ENCODE peak calls at places on chromosomes 11 and 22, in six cellular contexts. N, Z, H, B, T and V are unnamed samples.

GRCh38 chr11:66607126-66607834 is 9.2 kb upstream of the RBM14 start:
- DNase-seq in N (peak), Z (peak), H (peak), B (peak), T (peak), V (peak)

GRCh38 chr11:103091024-103091423 is 936 bp downstream of the DCUN1D5 start:
- DNase-seq in N (no peak), Z (peak), H (no peak), B (peak), T (peak), V (peak)

GRCh38 chr11:95883381-95883780 is 40.5 kb downstream of the MTMR2 start:
- DNase-seq in N (peak), Z (no peak), H (no peak), B (no peak), T (no peak), V (no peak)

GRCh38 chr11:72091292-72091691 is 10.6 kb downstream of the LRRC51 start:
- DNase-seq in N (peak), Z (peak), H (peak), B (peak), T (peak), V (peak)

GRCh38 chr11:119990306-119991021 is 147.4 kb downstream of the TRIM29 start:
- DNase-seq in N (peak), Z (peak), H (no peak), B (peak), T (no peak), V (no peak)

GRCh38 chr11:94175545-94175944 is 46.9 kb downstream of the PANX1 start:
- DNase-seq in N (no peak), Z (peak), H (peak), B (peak), T (peak), V (peak)

GRCh38 chr11:86119062-86119461 is 50.2 kb upstream of the PICALM start:
- DNase-seq in N (peak), Z (peak), H (no peak), B (peak), T (no peak), V (no peak)

GRCh38 chr11:57668467-57668890 is 565 bp downstream of the ZDHHC5 start:
- DNase-seq in N (no peak), Z (no peak), H (no peak), B (no peak), T (no peak), V (no peak)

GRCh38 chr11:28708075-28708474 is 599.9 kb downstream of the METTL15 start:
- DNase-seq in N (no peak), Z (no peak), H (no peak), B (no peak), T (no peak), V (no peak)

GRCh38 chr11:77151804-77152513 is 23.9 kb downstream of the MYO7A start:
- DNase-seq in N (no peak), Z (peak), H (no peak), B (no peak), T (no peak), V (no peak)

GRCh38 chr22:47367993-47368945 is 605.8 kb downstream of the TBC1D22A start:
- DNase-seq in N (no peak), Z (no peak), H (no peak), B (no peak), T (no peak), V (no peak)

GRCh38 chr22:36546092-36546804 is 17.3 kb upstream of the EIF3D start:
- DNase-seq in N (peak), Z (peak), H (peak), B (peak), T (peak), V (peak)
- TF ChIP-seq CTCF in N (peak), Z (peak), H (peak), B (peak), T (peak), V (peak)

GRCh38 chr11:131027501-131027900 is 111.2 kb upstream of the SNX19 start:
- DNase-seq in N (no peak), Z (peak), H (no peak), B (peak), T (no peak), V (no peak)

GRCh38 chr11:131025020-131025419 is 108.7 kb upstream of the SNX19 start:
- DNase-seq in N (no peak), Z (peak), H (peak), B (peak), T (peak), V (peak)

GRCh38 chr11:131025421-131026126 is 109.3 kb upstream of the SNX19 start:
- DNase-seq in N (peak), Z (peak), H (no peak), B (no peak), T (no peak), V (no peak)
- TF ChIP-seq CTCF in N (no peak), Z (no peak), H (no peak), B (no peak), T (no peak), V (no peak)

DNA sequence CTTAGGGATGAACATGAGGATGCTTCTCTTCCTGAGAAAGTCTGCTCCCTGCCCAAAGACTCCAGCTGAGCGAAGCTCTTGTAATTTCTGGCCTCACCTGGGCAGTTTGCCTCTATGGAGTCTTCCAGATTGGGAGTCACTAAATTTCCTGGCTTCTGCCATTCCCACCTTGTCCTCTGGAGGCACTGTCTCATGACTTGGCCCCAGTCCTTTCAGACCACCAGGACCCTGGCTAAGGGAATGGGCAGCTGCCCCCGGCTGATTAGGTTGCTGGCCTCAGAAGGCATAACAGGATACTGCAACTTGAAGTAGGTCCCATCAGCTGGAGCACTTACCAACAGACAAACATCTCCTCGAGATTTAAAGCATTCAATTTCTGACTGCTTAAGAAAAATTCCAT is 128.1 kb upstream of the SPON1 start:
- DNase-seq in N (no peak), Z (no peak), H (no peak), B (no peak), T (no peak), V (no peak)
- TF ChIP-seq CTCF in N (no peak), Z (peak), H (peak), B (peak), T (peak), V (peak)

DNA sequence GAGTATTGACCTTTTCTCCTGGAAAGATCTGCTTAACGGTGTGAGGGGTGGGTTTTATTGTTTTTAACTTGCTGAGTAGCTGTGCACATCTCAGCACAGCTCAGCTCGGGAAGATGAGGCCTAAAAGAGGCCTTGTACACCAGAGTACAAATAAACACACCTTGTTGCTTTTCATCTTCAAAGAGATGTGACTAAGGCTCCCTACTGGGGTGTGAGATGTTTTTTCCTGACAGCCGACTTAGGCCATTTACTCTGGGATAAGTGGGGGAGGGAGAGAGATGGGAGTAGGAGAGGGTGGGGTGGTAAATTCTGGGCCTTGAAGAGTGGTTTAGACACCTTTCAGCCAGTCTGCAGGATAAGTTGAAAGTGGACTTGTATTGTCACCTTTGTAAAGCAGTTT is 2.9 kb downstream of the LDLRAD3 start:
- DNase-seq in N (no peak), Z (no peak), H (no peak), B (no peak), T (no peak), V (no peak)
- TF ChIP-seq CTCF in N (no peak), Z (no peak), H (no peak), B (no peak), T (no peak), V (no peak)

GRCh38 chr11:39374963-39375698 is 2084.3 kb downstream of the LRRC4C start:
- DNase-seq in N (no peak), Z (peak), H (peak), B (peak), T (peak), V (peak)
- TF ChIP-seq CTCF in N (peak), Z (no peak), H (peak), B (peak), T (peak), V (peak)

DNA sequence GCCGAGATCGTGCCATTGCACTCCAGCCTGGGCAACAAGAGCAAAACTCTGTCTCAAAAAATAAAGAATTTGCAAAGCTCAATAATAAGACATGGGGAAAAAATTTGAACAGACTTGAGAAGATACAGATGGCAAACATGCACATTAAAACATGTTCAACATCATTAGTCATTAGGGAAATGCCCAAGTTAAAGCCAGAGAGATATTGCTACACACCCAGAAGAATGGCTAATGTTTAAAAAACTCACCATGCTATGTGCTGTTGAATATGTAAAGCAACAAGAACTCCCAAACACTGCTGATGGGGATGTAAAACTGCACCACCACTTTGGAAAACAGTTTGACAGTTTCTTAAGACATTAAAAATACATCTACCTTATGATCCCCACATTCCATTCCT is 12.6 kb downstream of the LRRC75B start:
- DNase-seq in N (no peak), Z (peak), H (no peak), B (peak), T (peak), V (peak)
- TF ChIP-seq CTCF in N (no peak), Z (no peak), H (no peak), B (no peak), T (no peak), V (no peak)

GRCh38 chr11:34890089-34890488 is 26.1 kb downstream of the APIP start:
- DNase-seq in N (no peak), Z (no peak), H (no peak), B (peak), T (peak), V (peak)
- TF ChIP-seq CTCF in N (no peak), Z (no peak), H (peak), B (peak), T (peak), V (no peak)

GRCh38 chr11:91694331-91694730 is 530.3 kb upstream of the FAT3 start:
- DNase-seq in N (no peak), Z (no peak), H (no peak), B (no peak), T (no peak), V (no peak)

GRCh38 chr11:91691872-91692271 is 532.7 kb upstream of the FAT3 start:
- DNase-seq in N (no peak), Z (no peak), H (no peak), B (no peak), T (no peak), V (no peak)

GRCh38 chr11:91686700-91687099 is 537.9 kb upstream of the FAT3 start:
- DNase-seq in N (no peak), Z (no peak), H (no peak), B (no peak), T (no peak), V (peak)

DNA sequence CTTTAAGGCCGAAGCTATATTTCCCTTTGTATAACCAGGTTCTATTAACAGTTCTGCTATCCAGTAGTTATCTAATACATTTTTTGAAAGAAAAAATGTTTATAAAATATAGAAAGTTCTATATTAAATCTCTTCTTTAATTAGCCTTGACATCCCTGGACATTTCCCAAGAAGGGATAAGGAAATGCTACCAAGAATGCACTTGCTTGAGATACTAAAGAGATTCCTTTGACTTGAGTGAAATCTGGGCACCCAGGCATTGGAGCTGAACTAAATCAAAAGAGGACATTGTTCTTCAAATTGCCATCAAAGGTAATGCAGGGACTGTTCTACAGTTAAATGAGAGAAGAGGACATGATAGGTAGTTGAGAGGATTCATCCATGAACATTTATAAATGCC is 535.9 kb upstream of the FAT3 start:
- DNase-seq in N (no peak), Z (no peak), H (no peak), B (no peak), T (no peak), V (no peak)
- TF ChIP-seq CTCF in N (no peak), Z (no peak), H (no peak), B (no peak), T (no peak), V (no peak)

DNA sequence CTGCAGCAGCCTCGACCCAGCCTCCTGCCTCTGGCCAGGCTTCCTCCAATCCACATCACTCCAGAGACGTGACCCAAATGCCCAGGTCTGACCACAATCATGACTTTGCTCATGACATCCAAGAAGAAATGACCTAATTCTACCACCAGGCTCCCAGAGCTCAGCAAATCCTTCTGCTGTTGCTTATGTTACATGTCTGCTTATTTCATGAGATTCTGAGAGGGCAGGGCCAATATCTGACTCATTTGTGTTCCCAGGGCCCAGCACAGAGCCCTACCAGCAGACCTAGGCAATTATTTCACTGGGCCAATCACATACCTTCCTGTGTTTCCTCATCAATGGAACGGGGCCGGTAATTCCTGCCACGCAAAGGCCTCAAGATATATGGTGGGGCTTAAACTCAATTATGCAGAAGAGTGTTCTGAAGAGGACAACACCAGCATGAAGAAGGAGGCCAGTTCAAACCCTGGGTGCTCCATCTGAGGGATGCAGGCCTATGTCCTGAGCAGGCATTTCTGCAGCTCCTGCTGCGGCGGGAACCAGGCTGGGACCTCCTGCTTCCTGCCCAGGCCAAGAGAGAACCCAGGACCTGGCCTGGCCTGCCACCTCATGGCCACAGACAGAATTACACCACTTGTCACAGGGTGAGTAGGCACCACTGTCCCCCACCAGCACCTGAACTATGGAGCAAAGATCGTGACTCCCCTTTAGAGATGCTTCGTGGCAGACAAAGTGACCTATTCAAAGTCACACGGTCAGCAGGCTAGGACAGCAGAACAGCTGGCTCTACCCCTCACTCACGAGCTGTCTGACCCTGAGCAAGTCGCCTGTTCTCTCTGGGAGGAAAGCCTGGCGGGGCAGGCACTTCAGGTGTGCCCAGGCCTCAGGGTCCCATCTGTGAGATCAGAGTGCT is 5.8 kb downstream of the CENPM start:
- DNase-seq in N (peak), Z (peak), H (peak), B (peak), T (peak), V (peak)
- TF ChIP-seq CTCF in N (peak), Z (peak), H (peak), B (peak), T (peak), V (peak)

DNA sequence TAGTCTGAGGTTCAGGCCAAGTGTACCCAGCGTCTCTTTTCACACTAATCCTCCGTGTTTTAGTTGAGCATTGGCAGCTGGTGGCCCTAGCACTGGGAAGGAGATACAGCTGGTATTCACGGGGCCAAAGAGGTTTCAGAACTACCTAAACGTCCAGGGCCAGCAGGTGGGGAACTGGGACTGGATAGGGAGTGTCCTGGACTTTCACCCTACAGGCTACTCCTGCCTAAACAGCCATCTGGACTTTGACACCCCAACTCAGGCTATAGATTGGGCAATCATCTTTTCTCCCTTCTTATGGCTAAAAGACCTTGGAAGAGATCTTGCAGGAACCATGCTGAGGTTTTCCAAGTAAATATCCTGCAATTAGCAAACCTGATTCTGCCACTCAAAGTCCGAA is 2.8 kb downstream of the SPON1 start:
- DNase-seq in N (no peak), Z (no peak), H (no peak), B (no peak), T (no peak), V (no peak)
- TF ChIP-seq CTCF in N (no peak), Z (no peak), H (no peak), B (no peak), T (no peak), V (no peak)